ENCODE peak calls at places on chromosomes 7 and 10, in four cellular contexts. One of them, this sample, is unnamed.

GRCh38 chr7:103613655-103614642 is 167.9 kb upstream of the SLC26A5 start:
- DNase-seq in upper lobe of right lung: no peak
- DNase-seq in ureter: no peak
- DNase-seq in iPS-NIHi11: no peak
- DNase-seq in this sample: no peak

GRCh38 chr7:15084368-15084767 is 181.8 kb upstream of the DGKB start:
- DNase-seq in upper lobe of right lung: no peak
- DNase-seq in ureter: no peak
- DNase-seq in iPS-NIHi11: no peak
- DNase-seq in this sample: no peak

GRCh38 chr10:102919237-102919959 is 1.3 kb downstream of the CNNM2 start:
- DNase-seq in upper lobe of right lung: peak
- DNase-seq in ureter: no peak
- DNase-seq in iPS-NIHi11: no peak
- DNase-seq in this sample: peak

GRCh38 chr7:6725003-6725402 is 18.3 kb upstream of the ZNF12 start:
- DNase-seq in upper lobe of right lung: peak
- DNase-seq in ureter: no peak
- DNase-seq in iPS-NIHi11: no peak
- DNase-seq in this sample: no peak

GRCh38 chr7:64832136-64832535 is 37.9 kb downstream of the ZNF138 start:
- DNase-seq in upper lobe of right lung: no peak
- DNase-seq in ureter: no peak
- DNase-seq in iPS-NIHi11: no peak
- DNase-seq in this sample: no peak

GRCh38 chr10:3948843-3949242 is 163.8 kb upstream of the KLF6 start:
- DNase-seq in upper lobe of right lung: no peak
- DNase-seq in ureter: peak
- DNase-seq in iPS-NIHi11: no peak
- DNase-seq in this sample: no peak

GRCh38 chr10:1882168-1882567 is 144.8 kb upstream of the ADARB2 start:
- DNase-seq in upper lobe of right lung: no peak
- DNase-seq in ureter: no peak
- DNase-seq in iPS-NIHi11: no peak
- DNase-seq in this sample: no peak

GRCh38 chr10:71711052-71711623 is 8.4 kb downstream of the C10orf105 start:
- DNase-seq in upper lobe of right lung: no peak
- DNase-seq in ureter: no peak
- DNase-seq in iPS-NIHi11: no peak
- DNase-seq in this sample: no peak

GRCh38 chr7:126041472-126041871 is 1111.8 kb upstream of the POT1 start:
- DNase-seq in upper lobe of right lung: no peak
- DNase-seq in ureter: no peak
- DNase-seq in iPS-NIHi11: no peak
- DNase-seq in this sample: no peak

GRCh38 chr7:105001652-105002184 is 12.3 kb upstream of the KMT2E start:
- DNase-seq in upper lobe of right lung: no peak
- DNase-seq in ureter: no peak
- DNase-seq in iPS-NIHi11: no peak
- DNase-seq in this sample: no peak

GRCh38 chr10:89793649-89794254 is 92.4 kb downstream of the KIF20B start:
- DNase-seq in upper lobe of right lung: no peak
- DNase-seq in ureter: no peak
- DNase-seq in iPS-NIHi11: peak
- DNase-seq in this sample: no peak

GRCh38 chr7:29345590-29345989 is 151.0 kb downstream of the CHN2 start:
- DNase-seq in upper lobe of right lung: peak
- DNase-seq in ureter: no peak
- DNase-seq in iPS-NIHi11: peak
- DNase-seq in this sample: no peak

GRCh38 chr10:69968830-69969229 is 83.8 kb upstream of the MACROH2A2 start:
- DNase-seq in upper lobe of right lung: no peak
- DNase-seq in ureter: no peak
- DNase-seq in iPS-NIHi11: no peak
- DNase-seq in this sample: no peak

GRCh38 chr7:13117103-13117502 is 429.7 kb downstream of the ARL4A start:
- DNase-seq in upper lobe of right lung: no peak
- DNase-seq in ureter: no peak
- DNase-seq in iPS-NIHi11: peak
- DNase-seq in this sample: no peak

GRCh38 chr7:78465894-78466293 is 667.3 kb downstream of the PHTF2 start:
- DNase-seq in upper lobe of right lung: no peak
- DNase-seq in ureter: no peak
- DNase-seq in iPS-NIHi11: no peak
- DNase-seq in this sample: no peak

GRCh38 chr10:5563991-5564536 is 39.3 kb downstream of the CALML3 start:
- DNase-seq in upper lobe of right lung: peak
- DNase-seq in ureter: peak
- DNase-seq in iPS-NIHi11: no peak
- DNase-seq in this sample: peak

GRCh38 chr10:117143424-117143823 is 5.4 kb upstream of the VAX1 start:
- DNase-seq in upper lobe of right lung: no peak
- DNase-seq in ureter: no peak
- DNase-seq in iPS-NIHi11: no peak
- DNase-seq in this sample: no peak

GRCh38 chr7:7662527-7662926 is 22.0 kb downstream of the UMAD1 start:
- DNase-seq in upper lobe of right lung: no peak
- DNase-seq in ureter: no peak
- DNase-seq in iPS-NIHi11: no peak
- DNase-seq in this sample: no peak

GRCh38 chr10:131706476-131706875 is 194.3 kb upstream of the PPP2R2D start:
- DNase-seq in upper lobe of right lung: no peak
- DNase-seq in ureter: peak
- DNase-seq in iPS-NIHi11: peak
- DNase-seq in this sample: no peak

GRCh38 chr7:816751-817671 is 15.3 kb upstream of the SUN1 start:
- DNase-seq in upper lobe of right lung: peak
- DNase-seq in ureter: no peak
- DNase-seq in iPS-NIHi11: no peak
- DNase-seq in this sample: peak